ENCODE peak calls at places on chromosomes 6 and 20, in four cellular contexts. One of them, this sample, is unnamed.

GRCh38 chr6:134314236-134314821 is 3.6 kb downstream of the SGK1 start:
- DNase-seq in AG08396: no peak
- DNase-seq in HFF-Myc: no peak
- DNase-seq in NCI-H82: no peak
- DNase-seq in this sample: no peak

GRCh38 chr20:4962257-4962855 is 39.0 kb downstream of the SLC23A2 start:
- DNase-seq in NCI-H82: no peak
- DNase-seq in HFF-Myc: no peak
- DNase-seq in AG08396: no peak
- DNase-seq in this sample: no peak

GRCh38 chr6:168193816-168194701 is 115.0 kb upstream of the FRMD1 start:
- DNase-seq in HFF-Myc: no peak
- DNase-seq in NCI-H82: peak
- DNase-seq in AG08396: no peak
- DNase-seq in this sample: no peak

GRCh38 chr6:53647437-53648094 is 18.0 kb downstream of the KLHL31 start:
- DNase-seq in HFF-Myc: no peak
- DNase-seq in AG08396: no peak
- DNase-seq in NCI-H82: no peak
- DNase-seq in this sample: no peak

GRCh38 chr6:107698146-107698545 is 126.0 kb downstream of the SCML4 start:
- DNase-seq in AG08396: peak
- DNase-seq in NCI-H82: no peak
- DNase-seq in HFF-Myc: peak
- DNase-seq in this sample: no peak

GRCh38 chr6:155530219-155530834 is 74.7 kb upstream of the NOX3 start:
- DNase-seq in NCI-H82: peak
- DNase-seq in AG08396: peak
- DNase-seq in HFF-Myc: peak
- DNase-seq in this sample: no peak

GRCh38 chr6:74420221-74420620 is 724.2 kb downstream of the CD109 start:
- DNase-seq in AG08396: no peak
- DNase-seq in NCI-H82: no peak
- DNase-seq in HFF-Myc: no peak
- DNase-seq in this sample: no peak

GRCh38 chr6:75409928-75410327 is 83.7 kb downstream of the FILIP1 start:
- DNase-seq in NCI-H82: no peak
- DNase-seq in HFF-Myc: no peak
- DNase-seq in AG08396: no peak
- DNase-seq in this sample: no peak

GRCh38 chr20:45701104-45701503 is 734 bp upstream of the WFDC13 start:
- DNase-seq in NCI-H82: no peak
- DNase-seq in HFF-Myc: no peak
- DNase-seq in AG08396: no peak
- DNase-seq in this sample: no peak

GRCh38 chr6:48476257-48476656 is 365.3 kb upstream of the PTCHD4 start:
- DNase-seq in NCI-H82: peak
- DNase-seq in HFF-Myc: peak
- DNase-seq in AG08396: no peak
- DNase-seq in this sample: no peak

GRCh38 chr20:51321343-51322163 is 221.0 kb downstream of the NFATC2 start:
- DNase-seq in AG08396: no peak
- DNase-seq in HFF-Myc: no peak
- DNase-seq in NCI-H82: no peak
- DNase-seq in this sample: no peak

GRCh38 chr6:22350109-22350508 is 53.3 kb upstream of the PRL start:
- DNase-seq in HFF-Myc: no peak
- DNase-seq in NCI-H82: peak
- DNase-seq in AG08396: no peak
- DNase-seq in this sample: no peak

This sample was measured in NCI-H524 treated with DMSO at 0.1 percent for 48 hours.